ENCODE peak calls at places on chromosome 13, in four cellular contexts. Q is Peyer's patch, G is neural crest cell, R is RKO. I is an unnamed sample.
A peak's percentile ranks its signal among the peaks of the same experiment; 100 is the strongest.

GRCh38 chr13:110280231-110280813 is 26.6 kb downstream of the COL4A1 start:
- DNase-seq in Q (no peak), G (no peak), R (no peak), I (no peak)

GRCh38 chr13:97258801-97259200 is 36.7 kb downstream of the MBNL2 start:
- DNase-seq in Q (no peak), G (no peak), R (no peak), I (no peak)

GRCh38 chr13:29125145-29125933 is 305.2 kb downstream of the MTUS2 start:
- DNase-seq in Q (no peak), G (no peak), R (no peak), I (no peak)

GRCh38 chr13:109745702-109746101 is 40.7 kb downstream of the IRS2 start:
- DNase-seq in Q (no peak), G (no peak), R (no peak), I (no peak)

GRCh38 chr13:112182831-112183543 is 116.0 kb downstream of the SOX1 start:
- DNase-seq in Q (no peak), G (no peak), R (no peak), I (no peak)

GRCh38 chr13:87129602-87130300 is 541.4 kb upstream of the SLITRK5 start:
- DNase-seq in Q (no peak), G (no peak), R (peak; percentile 37), I (no peak)

GRCh38 chr13:74251778-74252519 is 117.7 kb upstream of the KLF12 start:
- DNase-seq in Q (no peak), G (no peak), R (no peak), I (no peak)

GRCh38 chr13:38970380-38971051 is 20.1 kb downstream of the STOML3 start:
- DNase-seq in Q (no peak), G (no peak), R (no peak), I (no peak)

GRCh38 chr13:48749144-48749543 is 95.4 kb downstream of the CYSLTR2 start:
- DNase-seq in Q (no peak), G (no peak), R (no peak), I (no peak)

GRCh38 chr13:26019881-26020535 is 31.8 kb downstream of the SHISA2 start:
- DNase-seq in Q (no peak), G (no peak), R (no peak), I (no peak)

GRCh38 chr13:103263448-103263847 is 197.2 kb upstream of the SLC10A2 start:
- DNase-seq in Q (no peak), G (no peak), R (no peak), I (no peak)

GRCh38 chr13:48828962-48829405 is 146.7 kb upstream of the FNDC3A start:
- DNase-seq in Q (no peak), G (no peak), R (peak; percentile 56), I (no peak)

GRCh38 chr13:28229522-28229921 is 91.2 kb downstream of the PAN3 start:
- DNase-seq in Q (no peak), G (no peak), R (no peak), I (no peak)

GRCh38 chr13:58313219-58313618 is 681.7 kb downstream of the PCDH17 start:
- DNase-seq in Q (no peak), G (no peak), R (no peak), I (no peak)